ENCODE peak calls at places on chromosome 7, in five cellular contexts. R is CD4-positive, CD25-positive, alpha-beta regulatory T cell; U is IMR-90; L is PC-3; Z is CD8-positive, alpha-beta memory T cell. K is an unnamed sample. For H3K4me1, the result is how much of the 10 kb centered on the place peaks cover.

GRCh38 chr7:155744931-155745683 is 67.2 kb downstream of the SHH start:
- DNase-seq in R (no peak), U (no peak), L (no peak), Z (no peak), K (no peak)

GRCh38 chr7:91520645-91521044 is 256.4 kb downstream of the FZD1 start:
- DNase-seq in R (no peak), U (no peak), L (no peak), Z (no peak), K (no peak)

GRCh38 chr7:6640246-6640721 is 3.2 kb downstream of the ZNF316 start:
- DNase-seq in R (no peak), U (peak), L (no peak), Z (no peak), K (peak)

GRCh38 chr7:98653601-98654310 is 36.7 kb downstream of the NPTX2 start:
- DNase-seq in R (no peak), U (no peak), L (no peak), Z (no peak), K (no peak)

GRCh38 chr7:23486002-23486773 is 15.9 kb upstream of the IGF2BP3 start:
- DNase-seq in R (no peak), U (no peak), L (no peak), Z (no peak), K (no peak)

GRCh38 chr7:139232893-139233292 is 1.9 kb downstream of the UBN2 start:
- DNase-seq in R (peak), U (peak), L (peak), Z (no peak), K (no peak)

GRCh38 chr7:90396420-90396819 is 6.8 kb upstream of the CLDN12 start:
- DNase-seq in R (no peak), U (no peak), L (no peak), Z (no peak), K (no peak)

GRCh38 chr7:104627516-104627915 is 299.1 kb downstream of the LHFPL3 start:
- DNase-seq in R (peak), U (peak), L (peak), Z (no peak), K (peak)

GRCh38 chr7:133695976-133696531 is 431.1 kb upstream of the LRGUK start:
- DNase-seq in R (no peak), U (no peak), L (peak), Z (no peak), K (no peak)

GRCh38 chr7:2037301-2037804 is 195.4 kb downstream of the MAD1L1 start:
- DNase-seq in R (peak), U (peak), L (no peak), Z (peak), K (no peak)

GRCh38 chr7:87231243-87231642 is 11.7 kb upstream of the TMEM243 start:
- DNase-seq in R (no peak), U (no peak), L (no peak), Z (no peak), K (no peak)

GRCh38 chr7:142327555-142327954 is 69.7 kb upstream of the PRSS58 start:
- DNase-seq in R (no peak), U (no peak), L (no peak), Z (no peak), K (no peak)

GRCh38 chr7:101538596-101539459 is 90.3 kb downstream of the MYL10 start:
- DNase-seq in R (peak), U (peak), L (peak), Z (peak), K (peak)

GRCh38 chr7:67725437-67725836 is 728.8 kb downstream of the TYW1 start:
- DNase-seq in R (no peak), U (no peak), L (no peak), Z (no peak), K (no peak)

GRCh38 chr7:93374345-93374940 is 142.3 kb downstream of the VPS50 start:
- DNase-seq in R (peak), U (peak), L (peak), Z (no peak), K (peak)

GRCh38 chr7:155951554-155952158 is 139.4 kb upstream of the SHH start:
- DNase-seq in R (no peak), U (peak), L (peak), Z (no peak), K (no peak)

GRCh38 chr7:23369100-23369499 is 70.0 kb downstream of the MALSU1 start:
- DNase-seq in R (no peak), U (no peak), L (no peak), Z (no peak), K (no peak)

GRCh38 chr7:64946772-64947171 is 43.7 kb downstream of the ZNF273 start:
- DNase-seq in R (peak), U (peak), L (peak), Z (no peak), K (peak)

GRCh38 chr7:132179681-132180080 is 396.6 kb downstream of the PLXNA4 start:
- DNase-seq in R (no peak), U (no peak), L (no peak), Z (no peak), K (no peak)

GRCh38 chr7:103293526-103293925 is 3.7 kb upstream of the PMPCB start:
- DNase-seq in R (no peak), U (no peak), L (no peak), Z (no peak), K (no peak)

GRCh38 chr7:66355762-66356161 is 150.6 kb downstream of the TPST1 start:
- DNase-seq in R (no peak), U (no peak), L (no peak), Z (no peak), K (no peak)

GRCh38 chr7:103065666-103066065 is 8.9 kb downstream of the FBXL13 start:
- DNase-seq in R (peak), U (peak), L (peak), Z (peak), K (peak)

GRCh38 chr7:24831240-24831639 is 74.0 kb upstream of the GSDME start:
- DNase-seq in R (no peak), U (peak), L (peak), Z (no peak), K (no peak)

GRCh38 chr7:158663428-158663741 is 41.2 kb downstream of the NCAPG2 start:
- DNase-seq in R (no peak), U (no peak), L (no peak), Z (no peak), K (no peak)

GRCh38 chr7:35588647-35589046 is 106.3 kb downstream of the HERPUD2 start:
- DNase-seq in R (no peak), U (no peak), L (no peak), Z (no peak), K (no peak)

GRCh38 chr7:55177589-55178261 is 158.9 kb downstream of the EGFR start:
- DNase-seq in R (no peak), U (no peak), L (no peak), Z (no peak), K (no peak)

GRCh38 chr7:104106106-104106505 is 101.7 kb downstream of the ORC5 start:
- DNase-seq in R (no peak), U (peak), L (peak), Z (no peak), K (peak)

GRCh38 chr7:90271753-90272152 is 26.8 kb downstream of the CFAP69 start:
- DNase-seq in R (no peak), U (peak), L (peak), Z (no peak), K (peak)

GRCh38 chr7:50628469-50629084 is 63.4 kb upstream of the DDC start:
- DNase-seq in R (no peak), U (no peak), L (no peak), Z (no peak), K (no peak)

GRCh38 chr7:12327922-12328321 is 75.7 kb downstream of the VWDE start:
- DNase-seq in R (no peak), U (no peak), L (no peak), Z (no peak), K (no peak)

GRCh38 chr7:113087278-113087998 is 811 bp upstream of the GPR85 start:
- DNase-seq in R (peak), U (peak), L (peak), Z (no peak), K (peak)

GRCh38 chr7:75740846-75741497 is 2.2 kb upstream of the HIP1 start:
- DNase-seq in R (no peak), U (no peak), L (no peak), Z (no peak), K (peak)

GRCh38 chr7:75950111-75950681 is 35.2 kb downstream of the POR start:
- DNase-seq in R (no peak), U (no peak), L (peak), Z (no peak), K (no peak)

GRCh38 chr7:35253182-35253679 is 669 bp downstream of the TBX20 start:
- DNase-seq in R (no peak), U (no peak), L (no peak), Z (no peak), K (peak)

GRCh38 chr7:91103365-91103764 is 160.9 kb upstream of the FZD1 start:
- DNase-seq in R (no peak), U (no peak), L (peak), Z (no peak), K (no peak)

GRCh38 chr7:38105874-38106483 is 72.1 kb upstream of the STARD3NL start:
- DNase-seq in R (peak), U (peak), L (peak), Z (no peak), K (peak)

GRCh38 chr7:1825877-1826741 is 156.0 kb downstream of the ELFN1 start:
- DNase-seq in R (no peak), U (no peak), L (no peak), Z (no peak), K (no peak)

GRCh38 chr7:19242246-19242645 is 97.0 kb upstream of the FERD3L start:
- DNase-seq in R (no peak), U (no peak), L (no peak), Z (no peak), K (no peak)

GRCh38 chr7:93231264-93231663 is 902 bp upstream of the VPS50 start:
- DNase-seq in R (no peak), U (no peak), L (peak), Z (no peak), K (no peak)

GRCh38 chr7:92888-93672 is 99.3 kb upstream of the FAM20C start:
- DNase-seq in R (no peak), U (no peak), L (no peak), Z (no peak), K (no peak)
- H3K4me1 ChIP-seq in R (under half), U (under half), L (under half), Z (under half), K (under half)

GRCh38 chr7:27169658-27170493 is 4.2 kb downstream of the HOXA10 start:
- DNase-seq in R (no peak), U (no peak), L (peak), Z (no peak), K (no peak)

GRCh38 chr7:27167170-27167505 is 1.8 kb upstream of the HOXA9 start:
- DNase-seq in R (no peak), U (no peak), L (peak), Z (no peak), K (no peak)

GRCh38 chr7:27166475-27167169 is 1.3 kb upstream of the HOXA9 start:
- DNase-seq in R (no peak), U (no peak), L (peak), Z (no peak), K (no peak)

GRCh38 chr7:27168265-27168947 is 3.1 kb upstream of the HOXA9 start:
- DNase-seq in R (peak), U (no peak), L (peak), Z (no peak), K (no peak)

GRCh38 chr7:27167916-27168264 is 2.6 kb upstream of the HOXA9 start:
- DNase-seq in R (no peak), U (no peak), L (peak), Z (no peak), K (no peak)
- H3K4me3 ChIP-seq in R (no peak), U (no peak), L (peak), Z (no peak), K (no peak)

GRCh38 chr7:47580811-47581331 is 1.0 kb downstream of the TNS3 start:
- DNase-seq in R (no peak), U (peak), L (peak), Z (no peak), K (no peak)
- H3K4me1 ChIP-seq in R (under half), U (under half), L (half or more), Z (under half), K (under half)

DNA sequence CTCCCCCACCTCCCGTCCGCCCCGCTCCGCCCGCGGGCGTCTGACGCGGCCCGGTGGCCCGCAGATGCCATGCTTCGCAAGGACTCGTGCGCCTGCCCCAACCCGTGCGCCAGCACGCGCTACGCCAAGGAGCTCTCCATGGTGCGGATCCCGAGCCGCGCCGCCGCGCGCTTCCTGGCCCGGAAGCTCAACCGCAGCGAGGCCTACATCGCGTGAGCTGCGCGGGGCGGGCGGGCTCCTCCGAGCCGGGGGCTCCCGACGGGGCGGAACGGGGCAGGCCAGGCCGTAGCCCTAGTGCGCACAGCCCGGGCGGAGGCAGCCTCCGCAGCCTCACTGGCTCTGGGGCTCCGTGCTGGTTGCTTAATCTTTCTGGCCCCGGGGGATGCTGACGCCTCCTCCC is 2.8 kb downstream of the ASIC3 start:
- DNase-seq in R (peak), U (peak), L (no peak), Z (peak), K (peak)
- H3K4me3 ChIP-seq in R (no peak), U (no peak), L (no peak), Z (no peak), K (peak)

DNA sequence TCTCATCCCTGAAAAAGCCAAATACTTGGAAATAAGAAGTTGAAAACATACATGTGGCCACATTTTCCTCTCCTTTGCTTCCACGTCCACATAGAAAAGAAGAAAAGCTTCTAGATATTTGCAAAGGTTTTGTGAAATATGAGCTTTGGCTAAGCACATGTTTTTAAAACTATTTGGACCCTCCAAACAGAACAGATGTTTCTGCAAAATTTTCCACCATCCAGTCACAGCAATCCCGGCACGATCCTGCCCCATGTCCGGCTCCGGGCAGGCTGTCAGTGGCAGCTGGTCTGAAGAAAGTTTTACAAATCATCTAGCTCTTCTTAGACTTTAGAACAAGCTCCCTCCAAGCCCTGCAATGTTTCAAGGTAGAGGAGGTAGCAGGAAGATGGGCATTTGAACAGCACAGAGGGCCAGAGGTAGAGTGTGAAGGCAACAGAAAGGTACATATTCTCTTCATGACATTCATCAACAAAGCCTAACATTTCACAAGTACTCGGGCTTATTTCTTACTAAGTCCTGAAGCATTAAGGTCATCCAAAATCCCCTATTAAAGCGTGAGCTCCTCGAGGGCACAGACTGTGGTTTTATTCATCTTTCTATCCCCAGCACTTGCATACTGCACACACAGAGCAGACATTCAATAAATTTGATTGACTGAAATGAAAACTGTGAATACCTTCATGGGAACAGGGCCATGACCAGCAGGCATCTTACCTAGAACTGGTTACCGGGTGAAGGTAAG is 110.1 kb downstream of the JAZF1 start:
- DNase-seq in R (no peak), U (no peak), L (no peak), Z (no peak), K (no peak)
- H3K4me1 ChIP-seq in R (under half), U (under half), L (under half), Z (under half), K (under half)

DNA sequence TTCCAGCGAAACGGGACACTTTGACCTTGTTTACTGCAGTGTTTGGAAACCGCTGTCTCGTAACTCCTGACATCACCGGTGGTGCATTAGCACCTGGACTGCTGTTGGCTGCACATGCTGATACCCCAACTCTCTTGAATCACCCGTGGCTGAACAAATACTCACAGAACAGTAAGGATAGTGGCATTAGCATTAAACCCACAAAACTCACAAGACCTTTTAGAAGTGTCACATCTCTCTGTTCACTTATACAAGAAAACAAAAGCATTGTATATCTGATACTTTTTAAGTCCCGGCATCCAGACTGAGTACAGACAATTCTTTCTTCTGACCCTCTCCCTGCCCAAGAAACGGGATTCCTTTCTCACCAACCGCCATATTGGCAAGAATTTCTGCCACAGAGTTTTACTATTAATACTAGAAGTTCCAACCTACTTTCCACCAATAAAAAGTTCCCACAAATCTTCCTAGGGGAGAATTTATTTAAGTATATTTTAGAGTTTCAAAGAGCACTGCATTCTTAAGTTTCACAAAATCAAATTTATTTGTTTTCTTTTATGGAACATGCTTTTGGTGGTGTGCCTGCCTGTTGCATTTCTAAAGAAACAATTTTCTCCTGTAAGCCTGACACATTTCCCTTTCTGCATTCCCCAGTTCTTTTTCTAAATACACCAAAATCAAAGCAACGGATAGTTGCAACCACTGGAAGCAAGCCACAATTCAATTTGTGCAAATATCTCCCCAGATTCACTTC is 208.4 kb upstream of the KLF14 start:
- DNase-seq in R (peak), U (peak), L (peak), Z (peak), K (no peak)
- H3K4me3 ChIP-seq in R (peak), U (peak), L (peak), Z (peak), K (peak)

GRCh38 chr7:116393654-116394053 is 105.9 kb upstream of the CAV2 start:
- DNase-seq in R (no peak), U (peak), L (no peak), Z (no peak), K (peak)
- H3K4me1 ChIP-seq in R (under half), U (under half), L (under half), Z (under half), K (under half)

GRCh38 chr7:134804854-134805253 is 25.4 kb downstream of the CALD1 start:
- DNase-seq in R (no peak), U (peak), L (no peak), Z (no peak), K (peak)

GRCh38 chr7:134806197-134806596 is 26.8 kb downstream of the CALD1 start:
- DNase-seq in R (no peak), U (no peak), L (no peak), Z (no peak), K (no peak)

GRCh38 chr7:134799387-134799786 is 20.0 kb downstream of the CALD1 start:
- DNase-seq in R (no peak), U (no peak), L (no peak), Z (no peak), K (no peak)

GRCh38 chr7:134802762-134803161 is 23.3 kb downstream of the CALD1 start:
- DNase-seq in R (no peak), U (no peak), L (no peak), Z (no peak), K (no peak)

GRCh38 chr7:134804351-134804750 is 24.9 kb downstream of the CALD1 start:
- DNase-seq in R (no peak), U (peak), L (no peak), Z (no peak), K (peak)
- H3K4me3 ChIP-seq in R (no peak), U (no peak), L (no peak), Z (no peak), K (no peak)